ENCODE peak calls at places on chromosomes 4 and X, in seven cellular contexts. One of them, this sample, is unnamed.
A peak's percentile ranks its signal among the peaks of the same experiment; 100 is the strongest.

GRCh38 chrX:11533211-11533651 is 132.5 kb downstream of the ARHGAP6 start:
- DNase-seq in mesendoderm: peak; percentile 66
- DNase-seq in H1: no peak
- DNase-seq in neuronal stem cell: peak; percentile 18
- DNase-seq in H9: no peak
- DNase-seq in IMR-90: peak; percentile 89
- DNase-seq in trophoblast cell: peak; percentile 19
- DNase-seq in this sample: peak; percentile 77

GRCh38 chr4:102180080-102180479 is 165.2 kb downstream of the SLC39A8 start:
- DNase-seq in IMR-90: no peak
- DNase-seq in mesendoderm: no peak
- DNase-seq in H9: no peak
- DNase-seq in neuronal stem cell: no peak
- DNase-seq in H1: no peak
- DNase-seq in trophoblast cell: no peak
- DNase-seq in this sample: peak; percentile 66

GRCh38 chrX:69133561-69134542 is 31.4 kb downstream of the PJA1 start:
- DNase-seq in trophoblast cell: peak; percentile 47
- DNase-seq in mesendoderm: peak; percentile 96
- DNase-seq in H1: no peak
- DNase-seq in neuronal stem cell: peak; percentile 40
- DNase-seq in H9: peak; percentile 81
- DNase-seq in IMR-90: peak; percentile 69
- DNase-seq in this sample: peak; percentile 83

GRCh38 chrX:65866146-65866545 is 173.7 kb downstream of the VSIG4 start:
- DNase-seq in mesendoderm: no peak
- DNase-seq in IMR-90: no peak
- DNase-seq in trophoblast cell: no peak
- DNase-seq in neuronal stem cell: no peak
- DNase-seq in H1: no peak
- DNase-seq in H9: no peak
- DNase-seq in this sample: no peak

GRCh38 chr4:156261230-156261629 is 307.6 kb upstream of the CTSO start:
- DNase-seq in H9: no peak
- DNase-seq in IMR-90: no peak
- DNase-seq in mesendoderm: no peak
- DNase-seq in neuronal stem cell: no peak
- DNase-seq in trophoblast cell: no peak
- DNase-seq in H1: no peak
- DNase-seq in this sample: no peak

GRCh38 chrX:39975094-39975865 is 122.5 kb downstream of the BCOR start:
- DNase-seq in IMR-90: no peak
- DNase-seq in H1: no peak
- DNase-seq in trophoblast cell: peak; percentile 65
- DNase-seq in mesendoderm: peak; percentile 36
- DNase-seq in H9: no peak
- DNase-seq in neuronal stem cell: no peak
- DNase-seq in this sample: no peak

GRCh38 chrX:56784666-56785065 is 55.6 kb downstream of the NBDY start:
- DNase-seq in H9: no peak
- DNase-seq in mesendoderm: no peak
- DNase-seq in IMR-90: no peak
- DNase-seq in trophoblast cell: no peak
- DNase-seq in neuronal stem cell: no peak
- DNase-seq in H1: no peak
- DNase-seq in this sample: no peak

GRCh38 chr4:185396724-185397402 is at the start of gene ANKRD37:
- DNase-seq in trophoblast cell: peak; percentile 88
- DNase-seq in H1: no peak
- DNase-seq in IMR-90: peak; percentile 19
- DNase-seq in mesendoderm: peak; percentile 76
- DNase-seq in neuronal stem cell: no peak
- DNase-seq in H9: peak; percentile 69
- DNase-seq in this sample: peak; percentile 45

GRCh38 chr4:6087669-6088068 is 69.4 kb upstream of the C4orf50 start:
- DNase-seq in IMR-90: peak; percentile 28
- DNase-seq in H9: peak; percentile 81
- DNase-seq in trophoblast cell: no peak
- DNase-seq in neuronal stem cell: peak; percentile 42
- DNase-seq in mesendoderm: peak; percentile 85
- DNase-seq in H1: peak; percentile 59
- DNase-seq in this sample: no peak

GRCh38 chrX:41381685-41382084 is 47.7 kb downstream of the DDX3X start:
- DNase-seq in neuronal stem cell: no peak
- DNase-seq in mesendoderm: peak; percentile 61
- DNase-seq in IMR-90: peak; percentile 90
- DNase-seq in H1: peak; percentile 17
- DNase-seq in H9: peak; percentile 62
- DNase-seq in trophoblast cell: peak; percentile 63
- DNase-seq in this sample: peak; percentile 93

GRCh38 chrX:68807818-68808217 is 21.0 kb upstream of the EFNB1 start:
- DNase-seq in IMR-90: no peak
- DNase-seq in H9: no peak
- DNase-seq in trophoblast cell: peak; percentile 40
- DNase-seq in neuronal stem cell: no peak
- DNase-seq in H1: no peak
- DNase-seq in mesendoderm: peak; percentile 58
- DNase-seq in this sample: peak; percentile 12

GRCh38 chrX:100798815-100799214 is 21.4 kb upstream of the CSTF2 start:
- DNase-seq in H1: no peak
- DNase-seq in trophoblast cell: no peak
- DNase-seq in H9: no peak
- DNase-seq in neuronal stem cell: no peak
- DNase-seq in IMR-90: no peak
- DNase-seq in mesendoderm: no peak
- DNase-seq in this sample: no peak

GRCh38 chr4:94363136-94363655 is 20.6 kb upstream of the HPGDS start:
- DNase-seq in neuronal stem cell: no peak
- DNase-seq in mesendoderm: no peak
- DNase-seq in H9: no peak
- DNase-seq in H1: no peak
- DNase-seq in trophoblast cell: no peak
- DNase-seq in IMR-90: no peak
- DNase-seq in this sample: no peak

GRCh38 chr4:11635336-11635735 is 206.6 kb upstream of the HS3ST1 start:
- DNase-seq in mesendoderm: peak; percentile 82
- DNase-seq in H9: no peak
- DNase-seq in neuronal stem cell: no peak
- DNase-seq in H1: no peak
- DNase-seq in trophoblast cell: peak; percentile 59
- DNase-seq in IMR-90: peak; percentile 86
- DNase-seq in this sample: peak; percentile 69

GRCh38 chr4:41526628-41527027 is 11.3 kb upstream of the LIMCH1 start:
- DNase-seq in H9: no peak
- DNase-seq in IMR-90: peak; percentile 2
- DNase-seq in neuronal stem cell: no peak
- DNase-seq in trophoblast cell: peak; percentile 81
- DNase-seq in mesendoderm: no peak
- DNase-seq in H1: no peak
- DNase-seq in this sample: no peak

GRCh38 chr4:153676984-153677383 is 7.1 kb upstream of the TLR2 start:
- DNase-seq in H9: no peak
- DNase-seq in neuronal stem cell: no peak
- DNase-seq in IMR-90: peak; percentile 63
- DNase-seq in H1: no peak
- DNase-seq in trophoblast cell: no peak
- DNase-seq in mesendoderm: no peak
- DNase-seq in this sample: peak; percentile 18

GRCh38 chr4:137116144-137116543 is 416.1 kb downstream of the PCDH18 start:
- DNase-seq in mesendoderm: peak; percentile 1
- DNase-seq in H1: no peak
- DNase-seq in neuronal stem cell: no peak
- DNase-seq in trophoblast cell: no peak
- DNase-seq in IMR-90: peak; percentile 6
- DNase-seq in H9: no peak
- DNase-seq in this sample: no peak

GRCh38 chr4:175421506-175421905 is 390.6 kb downstream of the GPM6A start:
- DNase-seq in H9: no peak
- DNase-seq in mesendoderm: peak; percentile 13
- DNase-seq in IMR-90: peak; percentile 66
- DNase-seq in trophoblast cell: no peak
- DNase-seq in neuronal stem cell: no peak
- DNase-seq in H1: no peak
- DNase-seq in this sample: peak; percentile 71

GRCh38 chr4:61891953-61892352 is 691.8 kb downstream of the ADGRL3 start:
- DNase-seq in neuronal stem cell: no peak
- DNase-seq in IMR-90: no peak
- DNase-seq in mesendoderm: no peak
- DNase-seq in trophoblast cell: no peak
- DNase-seq in H1: no peak
- DNase-seq in H9: no peak
- DNase-seq in this sample: no peak

GRCh38 chr4:7252051-7252450 is 59.7 kb downstream of the SORCS2 start:
- DNase-seq in trophoblast cell: no peak
- DNase-seq in mesendoderm: no peak
- DNase-seq in H1: no peak
- DNase-seq in neuronal stem cell: no peak
- DNase-seq in IMR-90: no peak
- DNase-seq in H9: no peak
- DNase-seq in this sample: no peak

GRCh38 chr4:7253341-7253700 is 61.0 kb downstream of the SORCS2 start:
- DNase-seq in IMR-90: no peak
- DNase-seq in trophoblast cell: no peak
- DNase-seq in H1: no peak
- DNase-seq in H9: no peak
- DNase-seq in mesendoderm: no peak
- DNase-seq in neuronal stem cell: no peak
- DNase-seq in this sample: no peak

GRCh38 chr4:7253806-7254205 is 61.5 kb downstream of the SORCS2 start:
- DNase-seq in H9: no peak
- DNase-seq in mesendoderm: no peak
- DNase-seq in neuronal stem cell: no peak
- DNase-seq in H1: no peak
- DNase-seq in trophoblast cell: no peak
- DNase-seq in IMR-90: no peak
- DNase-seq in this sample: no peak

GRCh38 chr4:7251321-7251720 is 59.0 kb downstream of the SORCS2 start:
- DNase-seq in trophoblast cell: no peak
- DNase-seq in H1: no peak
- DNase-seq in IMR-90: no peak
- DNase-seq in H9: no peak
- DNase-seq in neuronal stem cell: no peak
- DNase-seq in mesendoderm: no peak
- DNase-seq in this sample: no peak

GRCh38 chr4:7252510-7253340 is 60.4 kb downstream of the SORCS2 start:
- DNase-seq in trophoblast cell: no peak
- DNase-seq in mesendoderm: no peak
- DNase-seq in H1: no peak
- DNase-seq in IMR-90: no peak
- DNase-seq in neuronal stem cell: no peak
- DNase-seq in H9: no peak
- DNase-seq in this sample: no peak
- H3K18ac ChIP-seq in trophoblast cell: no peak overlapping the region
- H3K18ac ChIP-seq in mesendoderm: no peak overlapping the region
- H3K18ac ChIP-seq in H1: no peak overlapping the region
- H3K18ac ChIP-seq in IMR-90: no peak overlapping the region
- H3K18ac ChIP-seq in neuronal stem cell: peak overlapping the region; percentile 44
- H3K18ac ChIP-seq in H9: no peak overlapping the region
- H3K18ac ChIP-seq in this sample: no peak overlapping the region

DNA sequence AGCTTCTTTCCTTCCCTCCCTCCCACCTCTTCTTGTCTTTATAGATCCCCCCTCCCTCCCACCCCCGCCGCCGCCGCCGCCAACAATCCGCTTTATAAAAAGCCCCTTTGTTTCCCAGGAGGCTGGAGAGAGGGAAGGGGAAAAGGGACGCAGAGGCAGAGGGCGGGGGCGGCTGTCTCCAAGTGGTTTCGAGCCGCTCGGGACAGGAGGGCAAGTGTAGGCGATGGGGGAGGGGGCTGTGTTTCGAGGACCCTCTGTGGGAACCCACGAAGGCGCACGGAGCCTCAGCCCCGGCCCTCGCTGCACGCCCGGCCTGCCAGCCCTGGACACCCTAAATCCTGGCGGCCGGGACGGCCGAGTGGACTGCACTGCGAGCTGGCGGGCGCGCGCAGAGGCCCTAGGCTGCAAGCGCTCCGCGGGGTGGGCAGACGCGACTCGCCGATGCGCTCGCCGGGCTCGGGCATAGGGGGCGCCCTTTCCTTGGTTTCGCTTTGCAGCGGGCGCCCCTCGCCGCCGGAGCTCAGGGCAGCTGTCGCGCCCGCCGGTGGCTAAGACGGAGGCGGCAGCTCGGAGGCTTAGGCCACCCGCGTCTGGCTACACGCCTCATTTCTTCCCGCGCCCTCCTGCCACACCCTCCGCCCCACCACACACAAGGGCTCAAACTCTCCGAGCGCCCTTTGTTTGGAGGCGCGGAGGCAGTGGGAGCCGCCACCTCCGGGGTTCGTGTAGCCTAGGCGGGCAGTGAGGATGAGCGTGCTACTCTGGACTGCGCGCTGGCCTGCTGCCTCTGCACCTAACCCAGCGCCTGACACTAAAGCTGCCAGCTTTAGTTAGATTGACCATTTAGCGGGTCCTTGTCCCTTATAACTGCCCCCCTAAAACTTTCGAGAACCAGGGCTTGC is 2.2 kb downstream of the MAMLD1 start:
- DNase-seq in H1: no peak
- DNase-seq in H9: peak; percentile 71
- DNase-seq in mesendoderm: peak; percentile 51
- DNase-seq in neuronal stem cell: peak; percentile 57
- DNase-seq in trophoblast cell: no peak
- DNase-seq in IMR-90: peak; percentile 50
- DNase-seq in this sample: peak; percentile 71
- H3K23ac ChIP-seq in H1: no peak overlapping the region
- H3K23ac ChIP-seq in H9: no peak overlapping the region
- H3K23ac ChIP-seq in mesendoderm: no peak overlapping the region
- H3K23ac ChIP-seq in neuronal stem cell: no peak overlapping the region
- H3K23ac ChIP-seq in trophoblast cell: no peak overlapping the region
- H3K23ac ChIP-seq in IMR-90: peak overlapping the region; percentile 11
- H3K23ac ChIP-seq in this sample: no peak overlapping the region

DNA sequence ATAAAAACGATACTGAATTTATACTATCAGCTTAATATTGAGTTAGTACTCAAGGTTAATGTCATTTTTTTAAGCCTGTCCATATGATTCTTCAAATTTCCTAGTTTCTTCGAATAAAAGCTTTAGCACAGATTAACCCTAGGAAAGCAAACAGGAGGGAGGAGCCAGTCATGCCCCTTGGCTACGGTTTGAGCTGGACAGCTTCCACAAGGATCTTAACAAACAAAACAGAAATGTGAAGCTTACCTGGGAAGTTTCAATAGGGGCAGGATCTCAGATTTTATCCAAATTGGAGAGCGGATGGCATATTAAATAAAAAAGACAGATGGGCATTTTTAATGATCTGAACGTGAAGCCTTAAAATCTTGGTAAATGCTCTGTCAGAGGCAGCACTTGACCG is 2.3 kb downstream of the NWD2 start:
- DNase-seq in neuronal stem cell: no peak
- DNase-seq in trophoblast cell: no peak
- DNase-seq in mesendoderm: no peak
- DNase-seq in H9: no peak
- DNase-seq in IMR-90: no peak
- DNase-seq in H1: no peak
- DNase-seq in this sample: no peak
- H3K18ac ChIP-seq in neuronal stem cell: no peak overlapping the region
- H3K18ac ChIP-seq in trophoblast cell: no peak overlapping the region
- H3K18ac ChIP-seq in mesendoderm: no peak overlapping the region
- H3K18ac ChIP-seq in H9: no peak overlapping the region
- H3K18ac ChIP-seq in IMR-90: no peak overlapping the region
- H3K18ac ChIP-seq in H1: no peak overlapping the region
- H3K18ac ChIP-seq in this sample: no peak overlapping the region

GRCh38 chrX:110412971-110413726 is 54.5 kb downstream of the RTL9 start:
- DNase-seq in mesendoderm: peak; percentile 76
- DNase-seq in H9: peak; percentile 81
- DNase-seq in H1: no peak
- DNase-seq in neuronal stem cell: peak; percentile 70
- DNase-seq in IMR-90: peak; percentile 65
- DNase-seq in trophoblast cell: peak; percentile 50
- DNase-seq in this sample: peak; percentile 76
- H3K23ac ChIP-seq in mesendoderm: no peak overlapping the region
- H3K23ac ChIP-seq in H9: no peak overlapping the region
- H3K23ac ChIP-seq in H1: no peak overlapping the region
- H3K23ac ChIP-seq in neuronal stem cell: no peak overlapping the region
- H3K23ac ChIP-seq in IMR-90: no peak overlapping the region
- H3K23ac ChIP-seq in trophoblast cell: no peak overlapping the region
- H3K23ac ChIP-seq in this sample: no peak overlapping the region